ENCODE peak calls at places on chromosome 1, in ten cellular contexts. One of them, this sample, is unnamed.

GRCh38 chr1:226046240-226046639 is 16.3 kb upstream of the H3-3A start:
- DNase-seq in omental fat pad: no peak
- DNase-seq in cardiac fibroblast: peak
- DNase-seq in glutamatergic neuron: no peak
- DNase-seq in left lung: no peak
- DNase-seq in H9: no peak
- DNase-seq in A549: peak
- DNase-seq in neural crest cell: no peak
- DNase-seq in vagina: no peak
- DNase-seq in endodermal cell: no peak
- DNase-seq in this sample: peak

GRCh38 chr1:221517961-221518360 is 223.9 kb downstream of the DUSP10 start:
- DNase-seq in omental fat pad: no peak
- DNase-seq in cardiac fibroblast: peak
- DNase-seq in glutamatergic neuron: no peak
- DNase-seq in left lung: no peak
- DNase-seq in H9: no peak
- DNase-seq in A549: no peak
- DNase-seq in neural crest cell: no peak
- DNase-seq in vagina: no peak
- DNase-seq in endodermal cell: no peak
- DNase-seq in this sample: no peak

GRCh38 chr1:239926184-239926583 is 165.5 kb upstream of the FMN2 start:
- DNase-seq in omental fat pad: no peak
- DNase-seq in cardiac fibroblast: no peak
- DNase-seq in glutamatergic neuron: no peak
- DNase-seq in left lung: no peak
- DNase-seq in H9: no peak
- DNase-seq in A549: no peak
- DNase-seq in neural crest cell: no peak
- DNase-seq in vagina: no peak
- DNase-seq in endodermal cell: no peak
- DNase-seq in this sample: no peak

GRCh38 chr1:209191242-209191626 is 392.3 kb upstream of the CAMK1G start:
- DNase-seq in omental fat pad: no peak
- DNase-seq in cardiac fibroblast: no peak
- DNase-seq in glutamatergic neuron: no peak
- DNase-seq in left lung: no peak
- DNase-seq in H9: no peak
- DNase-seq in A549: no peak
- DNase-seq in neural crest cell: no peak
- DNase-seq in vagina: no peak
- DNase-seq in endodermal cell: no peak
- DNase-seq in this sample: no peak

GRCh38 chr1:9774744-9775679 is 48.8 kb downstream of the CLSTN1 start:
- DNase-seq in omental fat pad: no peak
- DNase-seq in cardiac fibroblast: no peak
- DNase-seq in glutamatergic neuron: no peak
- DNase-seq in left lung: no peak
- DNase-seq in H9: no peak
- DNase-seq in A549: no peak
- DNase-seq in neural crest cell: no peak
- DNase-seq in vagina: no peak
- DNase-seq in endodermal cell: no peak
- DNase-seq in this sample: no peak

GRCh38 chr1:15214507-15214906 is 32.5 kb upstream of the FHAD1 start:
- DNase-seq in omental fat pad: no peak
- DNase-seq in cardiac fibroblast: peak
- DNase-seq in glutamatergic neuron: no peak
- DNase-seq in left lung: no peak
- DNase-seq in H9: no peak
- DNase-seq in A549: no peak
- DNase-seq in neural crest cell: peak
- DNase-seq in vagina: no peak
- DNase-seq in endodermal cell: no peak
- DNase-seq in this sample: no peak

GRCh38 chr1:201221201-201221846 is 30.7 kb downstream of the IGFN1 start:
- DNase-seq in omental fat pad: no peak
- DNase-seq in cardiac fibroblast: no peak
- DNase-seq in glutamatergic neuron: no peak
- DNase-seq in left lung: peak
- DNase-seq in H9: peak
- DNase-seq in A549: no peak
- DNase-seq in neural crest cell: no peak
- DNase-seq in vagina: peak
- DNase-seq in endodermal cell: peak
- DNase-seq in this sample: no peak

GRCh38 chr1:158146165-158146564 is 34.5 kb upstream of the CD1D start:
- DNase-seq in omental fat pad: no peak
- DNase-seq in cardiac fibroblast: peak
- DNase-seq in glutamatergic neuron: no peak
- DNase-seq in left lung: no peak
- DNase-seq in H9: no peak
- DNase-seq in A549: peak
- DNase-seq in neural crest cell: no peak
- DNase-seq in vagina: no peak
- DNase-seq in endodermal cell: no peak
- DNase-seq in this sample: no peak

GRCh38 chr1:234629026-234629425 is 19.0 kb upstream of the IRF2BP2 start:
- DNase-seq in omental fat pad: no peak
- DNase-seq in cardiac fibroblast: peak
- DNase-seq in glutamatergic neuron: no peak
- DNase-seq in left lung: no peak
- DNase-seq in H9: no peak
- DNase-seq in A549: no peak
- DNase-seq in neural crest cell: no peak
- DNase-seq in vagina: no peak
- DNase-seq in endodermal cell: no peak
- DNase-seq in this sample: no peak

GRCh38 chr1:234624718-234625117 is 14.7 kb upstream of the IRF2BP2 start:
- DNase-seq in omental fat pad: no peak
- DNase-seq in cardiac fibroblast: no peak
- DNase-seq in glutamatergic neuron: no peak
- DNase-seq in left lung: no peak
- DNase-seq in H9: no peak
- DNase-seq in A549: no peak
- DNase-seq in neural crest cell: no peak
- DNase-seq in vagina: no peak
- DNase-seq in endodermal cell: no peak
- DNase-seq in this sample: no peak

GRCh38 chr1:234627009-234627950 is 17.3 kb upstream of the IRF2BP2 start:
- DNase-seq in omental fat pad: no peak
- DNase-seq in cardiac fibroblast: no peak
- DNase-seq in glutamatergic neuron: no peak
- DNase-seq in left lung: no peak
- DNase-seq in H9: no peak
- DNase-seq in A549: no peak
- DNase-seq in neural crest cell: no peak
- DNase-seq in vagina: no peak
- DNase-seq in endodermal cell: no peak
- DNase-seq in this sample: peak

GRCh38 chr1:234626391-234626790 is 16.4 kb upstream of the IRF2BP2 start:
- DNase-seq in omental fat pad: no peak
- DNase-seq in cardiac fibroblast: no peak
- DNase-seq in glutamatergic neuron: no peak
- DNase-seq in left lung: no peak
- DNase-seq in H9: no peak
- DNase-seq in A549: no peak
- DNase-seq in neural crest cell: no peak
- DNase-seq in vagina: no peak
- DNase-seq in endodermal cell: no peak
- DNase-seq in this sample: no peak

DNA sequence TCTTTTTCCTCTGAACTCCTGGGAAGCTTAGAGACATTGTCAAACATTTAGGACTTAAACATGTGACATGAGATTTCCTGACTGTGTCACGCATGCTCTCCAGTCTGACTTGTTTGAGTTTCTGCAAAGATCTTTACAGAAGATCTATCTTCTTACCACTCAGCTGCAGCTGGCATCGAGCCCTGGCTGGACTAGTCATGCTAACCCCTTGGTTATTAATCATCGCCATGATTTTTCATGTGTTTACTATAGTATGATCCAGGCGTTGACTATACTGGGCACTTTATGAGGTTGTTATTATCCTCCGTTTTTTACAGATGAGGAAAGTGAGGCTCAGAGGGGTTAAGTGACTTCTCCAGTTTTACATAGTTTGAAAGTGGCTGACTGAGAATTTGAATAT is 18.1 kb upstream of the IRF2BP2 start:
- DNase-seq in omental fat pad: no peak
- DNase-seq in cardiac fibroblast: peak
- DNase-seq in glutamatergic neuron: no peak
- DNase-seq in left lung: no peak
- DNase-seq in H9: no peak
- DNase-seq in A549: peak
- DNase-seq in neural crest cell: no peak
- DNase-seq in vagina: no peak
- DNase-seq in endodermal cell: no peak
- DNase-seq in this sample: peak
- TF ChIP-seq CTCF in omental fat pad: no peak
- TF ChIP-seq CTCF in cardiac fibroblast: no peak
- TF ChIP-seq CTCF in glutamatergic neuron: no peak
- TF ChIP-seq CTCF in left lung: no peak
- TF ChIP-seq CTCF in H9: no peak
- TF ChIP-seq CTCF in A549: no peak
- TF ChIP-seq CTCF in neural crest cell: no peak
- TF ChIP-seq CTCF in vagina: no peak
- TF ChIP-seq CTCF in endodermal cell: no peak
- TF ChIP-seq CTCF in this sample: no peak

DNA sequence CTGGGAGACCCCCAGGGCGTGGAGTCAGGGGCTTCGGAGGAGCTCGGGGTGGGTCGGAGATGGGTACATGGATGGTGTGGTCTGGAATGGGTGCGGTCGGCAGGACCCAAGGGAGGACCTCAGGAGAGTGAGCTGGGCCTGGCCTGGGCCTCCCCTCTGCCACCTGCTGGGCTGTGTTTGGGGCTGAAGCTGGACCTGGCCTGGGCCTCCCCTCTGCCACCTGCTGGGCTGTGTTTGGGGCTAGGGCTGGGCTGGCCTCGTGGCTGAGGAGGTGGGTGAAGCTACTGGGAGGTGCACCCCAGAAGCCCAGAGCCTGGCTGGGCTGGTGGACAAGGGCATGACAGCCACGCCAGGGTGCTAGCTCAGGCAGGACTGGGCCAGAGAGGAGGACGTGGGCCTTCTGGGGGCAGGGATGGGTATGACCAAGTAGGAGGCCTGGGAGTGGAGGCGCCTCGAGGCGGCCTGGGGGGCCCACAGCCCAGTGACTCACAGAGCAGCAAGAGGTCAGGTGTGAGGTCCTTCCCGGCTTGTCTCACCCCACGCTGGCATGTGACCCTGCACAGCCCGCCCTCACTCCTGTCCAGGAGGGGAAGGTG is 14.5 kb downstream of the SAMD11 start:
- DNase-seq in omental fat pad: no peak
- DNase-seq in cardiac fibroblast: peak
- DNase-seq in glutamatergic neuron: no peak
- DNase-seq in left lung: no peak
- DNase-seq in H9: no peak
- DNase-seq in A549: peak
- DNase-seq in neural crest cell: no peak
- DNase-seq in vagina: no peak
- DNase-seq in endodermal cell: no peak
- DNase-seq in this sample: peak
- TF ChIP-seq CTCF in omental fat pad: no peak
- TF ChIP-seq CTCF in cardiac fibroblast: peak
- TF ChIP-seq CTCF in glutamatergic neuron: no peak
- TF ChIP-seq CTCF in left lung: peak
- TF ChIP-seq CTCF in H9: no peak
- TF ChIP-seq CTCF in A549: peak
- TF ChIP-seq CTCF in neural crest cell: no peak
- TF ChIP-seq CTCF in vagina: no peak
- TF ChIP-seq CTCF in endodermal cell: peak
- TF ChIP-seq CTCF in this sample: peak

DNA sequence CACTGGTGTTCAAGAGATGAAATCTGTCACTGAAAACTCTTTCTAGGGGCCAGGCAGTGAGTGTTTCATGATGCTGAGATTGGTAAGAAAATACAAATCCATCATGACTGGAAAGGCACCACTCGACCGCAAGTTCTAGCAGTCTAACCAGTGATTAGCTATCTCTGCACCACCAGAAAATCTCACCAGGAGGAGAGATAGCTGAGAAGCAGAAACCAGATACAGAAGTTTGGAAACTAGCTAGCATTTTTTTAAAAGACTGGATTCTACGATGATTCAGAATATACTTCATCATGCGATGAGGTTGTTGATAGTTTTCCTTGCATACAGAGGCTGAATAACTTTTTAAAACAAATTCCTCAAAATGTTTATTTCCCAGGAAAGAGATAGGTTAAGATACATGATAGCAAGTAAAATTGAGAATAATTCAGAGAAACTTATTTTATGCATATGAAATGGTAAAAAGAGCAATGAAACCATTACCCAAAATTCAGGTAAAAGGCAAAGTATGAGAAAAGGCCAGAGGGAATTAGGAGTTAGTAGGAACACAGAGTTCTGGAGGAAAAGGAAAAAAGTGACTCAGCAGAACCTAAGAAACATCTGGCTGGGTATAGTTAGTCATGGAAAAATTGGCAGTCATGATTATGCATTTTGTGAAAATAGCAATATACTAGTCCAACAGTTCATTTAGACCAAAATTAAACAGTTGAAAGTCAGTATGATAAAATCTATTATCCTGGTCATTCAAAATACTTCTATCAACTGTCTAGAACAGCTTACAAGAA is 3.3 kb upstream of the F3 start:
- DNase-seq in omental fat pad: no peak
- DNase-seq in cardiac fibroblast: peak
- DNase-seq in glutamatergic neuron: no peak
- DNase-seq in left lung: no peak
- DNase-seq in H9: no peak
- DNase-seq in A549: no peak
- DNase-seq in neural crest cell: no peak
- DNase-seq in vagina: no peak
- DNase-seq in endodermal cell: no peak
- DNase-seq in this sample: no peak
- TF ChIP-seq CTCF in omental fat pad: no peak
- TF ChIP-seq CTCF in cardiac fibroblast: peak
- TF ChIP-seq CTCF in glutamatergic neuron: no peak
- TF ChIP-seq CTCF in left lung: no peak
- TF ChIP-seq CTCF in H9: no peak
- TF ChIP-seq CTCF in A549: no peak
- TF ChIP-seq CTCF in neural crest cell: no peak
- TF ChIP-seq CTCF in vagina: no peak
- TF ChIP-seq CTCF in endodermal cell: peak
- TF ChIP-seq CTCF in this sample: no peak

GRCh38 chr1:63316540-63316939 is 5.8 kb upstream of the FOXD3 start:
- DNase-seq in omental fat pad: no peak
- DNase-seq in cardiac fibroblast: no peak
- DNase-seq in glutamatergic neuron: no peak
- DNase-seq in left lung: no peak
- DNase-seq in H9: no peak
- DNase-seq in A549: no peak
- DNase-seq in neural crest cell: no peak
- DNase-seq in vagina: no peak
- DNase-seq in endodermal cell: no peak
- DNase-seq in this sample: no peak

GRCh38 chr1:63317814-63318156 is 4.6 kb upstream of the FOXD3 start:
- DNase-seq in omental fat pad: no peak
- DNase-seq in cardiac fibroblast: no peak
- DNase-seq in glutamatergic neuron: no peak
- DNase-seq in left lung: no peak
- DNase-seq in H9: no peak
- DNase-seq in A549: no peak
- DNase-seq in neural crest cell: no peak
- DNase-seq in vagina: no peak
- DNase-seq in endodermal cell: no peak
- DNase-seq in this sample: no peak

GRCh38 chr1:63319069-63320023 is 3.0 kb upstream of the FOXD3 start:
- DNase-seq in omental fat pad: no peak
- DNase-seq in cardiac fibroblast: no peak
- DNase-seq in glutamatergic neuron: peak
- DNase-seq in left lung: peak
- DNase-seq in H9: peak
- DNase-seq in A549: no peak
- DNase-seq in neural crest cell: peak
- DNase-seq in vagina: no peak
- DNase-seq in endodermal cell: peak
- DNase-seq in this sample: no peak

GRCh38 chr1:63318255-63319068 is 3.9 kb upstream of the FOXD3 start:
- DNase-seq in omental fat pad: no peak
- DNase-seq in cardiac fibroblast: no peak
- DNase-seq in glutamatergic neuron: no peak
- DNase-seq in left lung: no peak
- DNase-seq in H9: no peak
- DNase-seq in A549: no peak
- DNase-seq in neural crest cell: no peak
- DNase-seq in vagina: no peak
- DNase-seq in endodermal cell: peak
- DNase-seq in this sample: no peak

GRCh38 chr1:63317007-63317813 is 5.2 kb upstream of the FOXD3 start:
- DNase-seq in omental fat pad: no peak
- DNase-seq in cardiac fibroblast: peak
- DNase-seq in glutamatergic neuron: peak
- DNase-seq in left lung: peak
- DNase-seq in H9: peak
- DNase-seq in A549: peak
- DNase-seq in neural crest cell: peak
- DNase-seq in vagina: no peak
- DNase-seq in endodermal cell: peak
- DNase-seq in this sample: peak
- TF ChIP-seq CTCF in omental fat pad: no peak
- TF ChIP-seq CTCF in cardiac fibroblast: peak
- TF ChIP-seq CTCF in glutamatergic neuron: peak
- TF ChIP-seq CTCF in left lung: peak
- TF ChIP-seq CTCF in H9: peak
- TF ChIP-seq CTCF in A549: peak
- TF ChIP-seq CTCF in neural crest cell: peak
- TF ChIP-seq CTCF in vagina: no peak
- TF ChIP-seq CTCF in endodermal cell: peak
- TF ChIP-seq CTCF in this sample: peak